ENCODE peak calls at places on chromosome 6, in six cellular contexts. One of them, this sample, is unnamed. For H3K4me1, the result is how much of the 10 kb centered on the place peaks cover.

GRCh38 chr6:115667478-115667996 is 393.2 kb downstream of the FRK start:
- DNase-seq in neuronal stem cell: no peak
- DNase-seq in gastrocnemius medialis: no peak
- DNase-seq in upper lobe of left lung: no peak
- DNase-seq in GM23248: no peak
- DNase-seq in IMR-90: no peak
- DNase-seq in this sample: no peak

GRCh38 chr6:157682856-157683481 is 140.1 kb upstream of the SNX9 start:
- DNase-seq in neuronal stem cell: no peak
- DNase-seq in gastrocnemius medialis: no peak
- DNase-seq in upper lobe of left lung: no peak
- DNase-seq in GM23248: peak
- DNase-seq in IMR-90: peak
- DNase-seq in this sample: no peak

GRCh38 chr6:77740380-77740779 is 87.5 kb downstream of the MEI4 start:
- DNase-seq in neuronal stem cell: no peak
- DNase-seq in gastrocnemius medialis: no peak
- DNase-seq in upper lobe of left lung: no peak
- DNase-seq in GM23248: peak
- DNase-seq in IMR-90: peak
- DNase-seq in this sample: no peak

GRCh38 chr6:157982297-157982579 is 575 bp downstream of the SYNJ2 start:
- DNase-seq in neuronal stem cell: peak
- DNase-seq in gastrocnemius medialis: no peak
- DNase-seq in upper lobe of left lung: no peak
- DNase-seq in GM23248: peak
- DNase-seq in IMR-90: no peak
- DNase-seq in this sample: peak

GRCh38 chr6:149028767-149029405 is 282.1 kb downstream of the UST start:
- DNase-seq in neuronal stem cell: peak
- DNase-seq in gastrocnemius medialis: no peak
- DNase-seq in upper lobe of left lung: no peak
- DNase-seq in GM23248: peak
- DNase-seq in IMR-90: peak
- DNase-seq in this sample: peak

GRCh38 chr6:6930223-6930880 is 177.4 kb upstream of the RREB1 start:
- DNase-seq in neuronal stem cell: no peak
- DNase-seq in gastrocnemius medialis: peak
- DNase-seq in upper lobe of left lung: no peak
- DNase-seq in GM23248: no peak
- DNase-seq in IMR-90: no peak
- DNase-seq in this sample: no peak

GRCh38 chr6:110664933-110665332 is 150.3 kb downstream of the CDK19 start:
- DNase-seq in neuronal stem cell: no peak
- DNase-seq in gastrocnemius medialis: no peak
- DNase-seq in upper lobe of left lung: no peak
- DNase-seq in GM23248: peak
- DNase-seq in IMR-90: peak
- DNase-seq in this sample: no peak

GRCh38 chr6:13544454-13545186 is 29.8 kb upstream of the SIRT5 start:
- DNase-seq in neuronal stem cell: no peak
- DNase-seq in gastrocnemius medialis: no peak
- DNase-seq in upper lobe of left lung: no peak
- DNase-seq in GM23248: no peak
- DNase-seq in IMR-90: no peak
- DNase-seq in this sample: no peak

GRCh38 chr6:14135865-14136539 is 18.4 kb downstream of the CD83 start:
- DNase-seq in neuronal stem cell: no peak
- DNase-seq in gastrocnemius medialis: no peak
- DNase-seq in upper lobe of left lung: no peak
- DNase-seq in GM23248: no peak
- DNase-seq in IMR-90: no peak
- DNase-seq in this sample: no peak

GRCh38 chr6:159100011-159100788 is 55.4 kb upstream of the TAGAP start:
- DNase-seq in neuronal stem cell: no peak
- DNase-seq in gastrocnemius medialis: no peak
- DNase-seq in upper lobe of left lung: no peak
- DNase-seq in GM23248: peak
- DNase-seq in IMR-90: no peak
- DNase-seq in this sample: no peak

GRCh38 chr6:14452567-14453527 is 335.3 kb downstream of the CD83 start:
- DNase-seq in neuronal stem cell: no peak
- DNase-seq in gastrocnemius medialis: no peak
- DNase-seq in upper lobe of left lung: no peak
- DNase-seq in GM23248: no peak
- DNase-seq in IMR-90: no peak
- DNase-seq in this sample: no peak

GRCh38 chr6:25635886-25636317 is 16.1 kb upstream of the SCGN start:
- DNase-seq in neuronal stem cell: peak
- DNase-seq in gastrocnemius medialis: no peak
- DNase-seq in upper lobe of left lung: no peak
- DNase-seq in GM23248: no peak
- DNase-seq in IMR-90: no peak
- DNase-seq in this sample: peak

GRCh38 chr6:84575264-84575663 is 189.1 kb downstream of the TBX18 start:
- DNase-seq in neuronal stem cell: no peak
- DNase-seq in gastrocnemius medialis: no peak
- DNase-seq in upper lobe of left lung: no peak
- DNase-seq in GM23248: peak
- DNase-seq in IMR-90: no peak
- DNase-seq in this sample: no peak
- H3K4me1 ChIP-seq in neuronal stem cell: under half
- H3K4me1 ChIP-seq in gastrocnemius medialis: under half
- H3K4me1 ChIP-seq in upper lobe of left lung: under half
- H3K4me1 ChIP-seq in GM23248: under half
- H3K4me1 ChIP-seq in IMR-90: under half
- H3K4me1 ChIP-seq in this sample: under half

DNA sequence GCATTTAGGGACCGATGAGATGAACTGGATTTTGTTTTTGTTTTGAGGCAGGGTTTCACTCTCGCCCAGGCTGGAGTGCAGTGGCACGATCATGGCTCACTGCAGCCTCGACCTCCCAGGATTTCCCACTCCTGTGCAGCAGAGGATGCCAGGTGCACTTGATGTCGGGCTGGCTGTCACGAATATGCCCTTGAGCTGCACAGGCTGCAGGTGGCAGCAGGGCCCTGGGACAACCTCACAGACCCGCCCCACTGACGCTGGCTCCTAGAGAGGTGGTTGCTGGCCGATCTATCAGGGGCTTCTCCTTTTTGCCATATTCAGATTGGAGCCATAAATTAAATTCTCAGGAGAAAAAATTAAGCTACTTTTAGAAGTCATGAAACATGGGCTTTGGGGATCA is 32.2 kb downstream of the NQO2 start:
- DNase-seq in neuronal stem cell: no peak
- DNase-seq in gastrocnemius medialis: no peak
- DNase-seq in upper lobe of left lung: no peak
- DNase-seq in GM23248: no peak
- DNase-seq in IMR-90: no peak
- DNase-seq in this sample: no peak
- H3K27ac ChIP-seq in neuronal stem cell: no peak
- H3K27ac ChIP-seq in gastrocnemius medialis: no peak
- H3K27ac ChIP-seq in upper lobe of left lung: no peak
- H3K27ac ChIP-seq in GM23248: no peak
- H3K27ac ChIP-seq in IMR-90: no peak
- H3K27ac ChIP-seq in this sample: no peak

DNA sequence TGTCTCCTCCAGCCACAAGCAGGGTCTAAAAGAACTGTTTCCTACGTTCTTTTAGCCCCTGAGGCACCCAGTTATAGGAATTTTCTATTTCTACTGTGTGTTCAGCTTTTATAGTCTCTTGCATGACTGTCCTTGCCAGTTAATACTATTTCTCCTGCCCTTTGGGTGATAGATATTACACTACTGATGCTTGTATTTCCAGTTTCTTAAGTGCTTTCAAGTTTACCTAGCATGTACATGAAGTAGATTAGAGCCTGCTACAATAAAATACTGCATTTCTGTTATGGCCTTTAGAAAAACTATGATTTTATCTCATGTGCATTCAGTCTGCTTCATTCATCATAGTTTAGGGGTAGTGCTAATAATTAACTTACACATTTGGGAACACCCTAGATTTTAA is 89.6 kb downstream of the FOXO3 start:
- DNase-seq in neuronal stem cell: no peak
- DNase-seq in gastrocnemius medialis: no peak
- DNase-seq in upper lobe of left lung: no peak
- DNase-seq in GM23248: no peak
- DNase-seq in IMR-90: no peak
- DNase-seq in this sample: no peak
- H3K4me1 ChIP-seq in neuronal stem cell: under half
- H3K4me1 ChIP-seq in gastrocnemius medialis: half or more
- H3K4me1 ChIP-seq in upper lobe of left lung: half or more
- H3K4me1 ChIP-seq in GM23248: half or more
- H3K4me1 ChIP-seq in IMR-90: under half
- H3K4me1 ChIP-seq in this sample: under half

DNA sequence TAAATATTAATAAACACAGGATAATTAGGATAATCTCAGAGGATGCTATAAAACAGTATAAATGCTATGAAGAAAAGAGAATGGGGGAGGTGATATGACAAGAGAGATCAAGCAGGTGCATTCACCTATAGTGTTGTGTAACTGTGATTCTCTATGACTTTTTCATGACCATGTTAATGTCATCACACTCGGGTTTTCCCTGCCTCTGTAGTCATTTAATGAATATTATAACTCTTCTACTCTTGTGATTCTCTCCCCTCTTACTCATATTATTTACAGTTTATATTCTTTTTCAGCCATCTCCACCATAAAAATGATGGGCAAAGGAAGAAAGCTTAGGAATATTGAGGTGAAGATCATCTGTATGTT is 106.9 kb upstream of the SGK1 start:
- DNase-seq in neuronal stem cell: no peak
- DNase-seq in gastrocnemius medialis: no peak
- DNase-seq in upper lobe of left lung: no peak
- DNase-seq in GM23248: no peak
- DNase-seq in IMR-90: no peak
- DNase-seq in this sample: no peak
- H3K27ac ChIP-seq in neuronal stem cell: no peak
- H3K27ac ChIP-seq in gastrocnemius medialis: no peak
- H3K27ac ChIP-seq in upper lobe of left lung: no peak
- H3K27ac ChIP-seq in GM23248: peak
- H3K27ac ChIP-seq in IMR-90: no peak
- H3K27ac ChIP-seq in this sample: no peak

GRCh38 chr6:142335415-142335814 is 33.6 kb downstream of the ADGRG6 start:
- DNase-seq in neuronal stem cell: no peak
- DNase-seq in gastrocnemius medialis: no peak
- DNase-seq in upper lobe of left lung: no peak
- DNase-seq in GM23248: no peak
- DNase-seq in IMR-90: no peak
- DNase-seq in this sample: no peak
- H3K4me1 ChIP-seq in neuronal stem cell: under half
- H3K4me1 ChIP-seq in gastrocnemius medialis: under half
- H3K4me1 ChIP-seq in upper lobe of left lung: under half
- H3K4me1 ChIP-seq in GM23248: under half
- H3K4me1 ChIP-seq in IMR-90: under half
- H3K4me1 ChIP-seq in this sample: under half

GRCh38 chr6:154187714-154188113 is 148.7 kb downstream of the OPRM1 start:
- DNase-seq in neuronal stem cell: no peak
- DNase-seq in gastrocnemius medialis: no peak
- DNase-seq in upper lobe of left lung: no peak
- DNase-seq in GM23248: no peak
- DNase-seq in IMR-90: no peak
- DNase-seq in this sample: no peak
- H3K27ac ChIP-seq in neuronal stem cell: no peak
- H3K27ac ChIP-seq in gastrocnemius medialis: no peak
- H3K27ac ChIP-seq in upper lobe of left lung: no peak
- H3K27ac ChIP-seq in GM23248: no peak
- H3K27ac ChIP-seq in IMR-90: no peak
- H3K27ac ChIP-seq in this sample: no peak

DNA sequence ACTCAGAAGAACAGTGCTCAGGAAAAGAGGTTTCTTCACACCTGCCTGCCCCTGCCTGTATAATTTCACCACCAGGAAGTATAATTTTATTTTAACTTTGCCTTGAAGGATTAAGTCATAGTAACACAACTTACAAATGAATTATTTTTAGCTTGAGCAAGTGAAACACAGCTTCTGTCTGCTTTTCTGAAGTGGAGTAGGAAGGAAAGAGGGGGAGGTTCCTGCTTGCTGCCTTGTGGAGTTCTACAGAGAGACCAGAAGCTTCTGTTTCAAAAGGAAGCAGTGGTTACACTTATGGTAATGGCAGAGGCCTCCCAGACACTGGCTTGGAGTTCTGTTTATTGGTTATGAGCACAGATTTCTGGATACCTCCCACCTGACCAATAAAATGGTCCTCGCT is 159.6 kb downstream of the TMEM200A start:
- DNase-seq in neuronal stem cell: no peak
- DNase-seq in gastrocnemius medialis: no peak
- DNase-seq in upper lobe of left lung: no peak
- DNase-seq in GM23248: no peak
- DNase-seq in IMR-90: no peak
- DNase-seq in this sample: no peak
- H3K4me1 ChIP-seq in neuronal stem cell: under half
- H3K4me1 ChIP-seq in gastrocnemius medialis: under half
- H3K4me1 ChIP-seq in upper lobe of left lung: under half
- H3K4me1 ChIP-seq in GM23248: under half
- H3K4me1 ChIP-seq in IMR-90: under half
- H3K4me1 ChIP-seq in this sample: under half

GRCh38 chr6:124260337-124260736 is 456.7 kb downstream of the NKAIN2 start:
- DNase-seq in neuronal stem cell: no peak
- DNase-seq in gastrocnemius medialis: no peak
- DNase-seq in upper lobe of left lung: no peak
- DNase-seq in GM23248: no peak
- DNase-seq in IMR-90: no peak
- DNase-seq in this sample: peak

DNA sequence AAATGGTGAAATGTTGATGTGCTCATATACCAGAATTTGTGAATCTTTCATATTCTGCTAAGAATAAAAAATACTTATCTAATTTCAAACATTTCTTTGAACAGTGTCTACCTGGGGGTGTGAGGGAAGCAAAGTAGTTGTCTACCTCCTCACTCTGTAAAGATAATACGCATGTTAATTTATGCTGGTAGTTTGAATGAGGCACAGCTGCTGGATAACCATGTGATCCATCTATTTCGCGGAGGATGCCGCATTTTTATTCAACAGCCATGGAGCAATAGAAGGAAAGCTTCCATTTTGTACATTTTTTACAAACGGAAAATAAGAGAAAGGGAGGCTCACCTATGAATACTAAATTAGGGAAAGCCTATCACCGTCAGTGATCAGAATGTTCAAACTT is 451.6 kb downstream of the NKAIN2 start:
- DNase-seq in neuronal stem cell: no peak
- DNase-seq in gastrocnemius medialis: no peak
- DNase-seq in upper lobe of left lung: no peak
- DNase-seq in GM23248: no peak
- DNase-seq in IMR-90: no peak
- DNase-seq in this sample: no peak
- H3K27ac ChIP-seq in neuronal stem cell: no peak
- H3K27ac ChIP-seq in gastrocnemius medialis: no peak
- H3K27ac ChIP-seq in upper lobe of left lung: no peak
- H3K27ac ChIP-seq in GM23248: no peak
- H3K27ac ChIP-seq in IMR-90: no peak
- H3K27ac ChIP-seq in this sample: no peak

GRCh38 chr6:85672623-85673022 is 29.9 kb upstream of the SYNCRIP start:
- DNase-seq in neuronal stem cell: no peak
- DNase-seq in gastrocnemius medialis: no peak
- DNase-seq in upper lobe of left lung: no peak
- DNase-seq in GM23248: no peak
- DNase-seq in IMR-90: no peak
- DNase-seq in this sample: no peak
- H3K4me1 ChIP-seq in neuronal stem cell: under half
- H3K4me1 ChIP-seq in gastrocnemius medialis: under half
- H3K4me1 ChIP-seq in upper lobe of left lung: under half
- H3K4me1 ChIP-seq in GM23248: under half
- H3K4me1 ChIP-seq in IMR-90: under half
- H3K4me1 ChIP-seq in this sample: under half